ENCODE peak calls at places on chromosomes 1 and 21, in nine cellular contexts. O is prostate gland, Q is right lobe of liver, L is brain microvascular endothelial cell, A is dermis blood vessel endothelial cell, S is M059J, B is glomerular endothelial cell, P is fibroblast of lung, N is NCI-H1105. H is an unnamed sample.

GRCh38 chr21:33368124-33368523 is 35.1 kb upstream of the IFNGR2 start:
- DNase-seq in Q (no peak), B (no peak), N (no peak), L (no peak), S (no peak), P (no peak), A (no peak), O (no peak), H (no peak)

GRCh38 chr1:11707621-11708276 is 16.2 kb downstream of the DRAXIN start:
- DNase-seq in P (no peak), Q (peak), A (no peak), B (no peak), N (peak), L (no peak), S (peak), O (peak), H (no peak)

GRCh38 chr1:159825564-159825963 is 1.1 kb upstream of the SLAMF8 start:
- DNase-seq in P (no peak), B (no peak), S (peak), Q (no peak), A (no peak), N (no peak), O (no peak), L (no peak), H (no peak)

GRCh38 chr1:112990271-112990670 is 34.3 kb upstream of the SLC16A1 start:
- DNase-seq in L (no peak), B (no peak), A (no peak), P (no peak), Q (no peak), O (no peak), S (no peak), N (no peak), H (no peak)

GRCh38 chr1:151680812-151681211 is 35.8 kb downstream of the CELF3 start:
- DNase-seq in Q (no peak), N (no peak), O (peak), L (peak), A (peak), B (peak), S (peak), P (peak), H (peak)

GRCh38 chr1:3125546-3126368 is 56.8 kb downstream of the PRDM16 start:
- DNase-seq in L (no peak), N (no peak), S (no peak), Q (no peak), B (no peak), P (no peak), A (no peak), O (no peak), H (no peak)

GRCh38 chr1:50189369-50189768 is 80.6 kb downstream of the ELAVL4 start:
- DNase-seq in N (no peak), L (no peak), O (no peak), S (no peak), A (no peak), P (no peak), Q (no peak), B (no peak), H (no peak)

GRCh38 chr1:109630081-109630880 is 10.6 kb downstream of the AMPD2 start:
- DNase-seq in B (no peak), Q (peak), A (peak), S (no peak), N (no peak), O (peak), L (no peak), P (no peak), H (no peak)

GRCh38 chr1:9500756-9501754 is 38.2 kb upstream of the SLC25A33 start:
- DNase-seq in P (no peak), B (no peak), N (no peak), A (no peak), O (no peak), L (no peak), Q (peak), S (no peak), H (no peak)

GRCh38 chr1:170623171-170623570 is 40.8 kb upstream of the PRRX1 start:
- DNase-seq in N (no peak), Q (no peak), P (peak), L (peak), B (no peak), O (no peak), A (no peak), S (peak), H (peak)

GRCh38 chr1:197771388-197771787 is 3.9 kb downstream of the DENND1B start:
- DNase-seq in N (no peak), A (no peak), O (no peak), Q (no peak), S (no peak), L (no peak), P (no peak), B (no peak), H (no peak)

GRCh38 chr21:17451364-17451869 is 61.4 kb upstream of the CXADR start:
- DNase-seq in P (peak), A (peak), L (peak), B (no peak), O (no peak), Q (no peak), S (peak), N (no peak), H (peak)

GRCh38 chr1:18915341-18915740 is 13.0 kb upstream of the ALDH4A1 start:
- DNase-seq in S (no peak), A (no peak), O (no peak), B (no peak), N (no peak), L (no peak), Q (no peak), P (no peak), H (no peak)

GRCh38 chr1:33094486-33094885 is 13.5 kb downstream of the AZIN2 start:
- DNase-seq in S (no peak), A (no peak), P (no peak), L (no peak), B (no peak), Q (no peak), N (no peak), O (no peak), H (no peak)

GRCh38 chr1:78527706-78528105 is 36.9 kb downstream of the PTGFR start:
- DNase-seq in P (no peak), L (no peak), A (no peak), N (no peak), Q (no peak), O (no peak), B (no peak), S (peak), H (peak)

GRCh38 chr21:14616303-14617039 is 70.4 kb upstream of the SAMSN1 start:
- DNase-seq in S (peak), Q (no peak), N (no peak), P (no peak), L (no peak), B (no peak), A (no peak), O (no peak), H (no peak)

GRCh38 chr21:45370575-45370974 is 34.4 kb upstream of the COL18A1 start:
- DNase-seq in P (peak), O (no peak), L (no peak), B (no peak), S (no peak), Q (no peak), N (no peak), A (no peak), H (no peak)

GRCh38 chr1:41589395-41589794 is 104.9 kb upstream of the EDN2 start:
- DNase-seq in N (no peak), L (no peak), P (no peak), O (no peak), B (no peak), S (no peak), A (no peak), Q (no peak), H (no peak)

GRCh38 chr1:228735871-228736586 is 750 bp downstream of the RHOU start:
- DNase-seq in B (no peak), L (no peak), A (peak), P (peak), N (no peak), S (no peak), O (peak), Q (peak), H (peak)

GRCh38 chr1:77906146-77906545 is 17.7 kb downstream of the NEXN start:
- DNase-seq in O (no peak), P (no peak), S (no peak), Q (no peak), A (no peak), L (no peak), N (no peak), B (no peak), H (no peak)

GRCh38 chr1:10508511-10508951 is 33.8 kb downstream of the PEX14 start:
- DNase-seq in A (no peak), Q (no peak), P (no peak), B (no peak), O (no peak), L (no peak), S (peak), N (no peak), H (no peak)

GRCh38 chr1:71240656-71241055 is 159.8 kb upstream of the ZRANB2 start:
- DNase-seq in S (no peak), O (no peak), P (no peak), B (no peak), Q (no peak), A (no peak), L (no peak), N (no peak), H (no peak)

GRCh38 chr1:63878914-63879313 is 105.1 kb downstream of the ROR1 start:
- DNase-seq in L (no peak), P (peak), S (peak), B (no peak), A (no peak), O (no peak), Q (no peak), N (no peak), H (no peak)

GRCh38 chr1:40651138-40651857 is 14.2 kb downstream of the RIMS3 start:
- DNase-seq in Q (no peak), L (no peak), B (no peak), S (no peak), P (no peak), N (no peak), O (no peak), A (no peak), H (no peak)

GRCh38 chr1:206679738-206680211 is 4.9 kb upstream of the MAPKAPK2 start:
- DNase-seq in P (no peak), O (no peak), B (no peak), L (no peak), A (no peak), N (no peak), Q (no peak), S (no peak), H (no peak)

GRCh38 chr1:240844466-240844865 is 232.5 kb upstream of the GREM2 start:
- DNase-seq in P (no peak), O (no peak), A (no peak), S (no peak), N (no peak), L (no peak), B (no peak), Q (no peak), H (no peak)

GRCh38 chr1:25590096-25590824 is 26.3 kb upstream of the MAN1C1 start:
- DNase-seq in P (no peak), S (peak), N (no peak), L (peak), B (no peak), O (peak), A (peak), Q (no peak), H (no peak)

GRCh38 chr21:20790113-20790512 is 208.1 kb upstream of the NCAM2 start:
- DNase-seq in P (no peak), O (no peak), L (no peak), B (no peak), Q (no peak), S (no peak), A (no peak), N (no peak), H (no peak)

GRCh38 chr1:54341763-54342162 is 64.4 kb downstream of the SSBP3 start:
- DNase-seq in B (no peak), O (no peak), L (no peak), A (no peak), S (no peak), P (no peak), Q (no peak), N (no peak), H (no peak)

GRCh38 chr1:21007876-21008275 is 168.8 kb downstream of the EIF4G3 start:
- DNase-seq in L (no peak), B (no peak), P (no peak), S (no peak), A (no peak), N (no peak), Q (no peak), O (no peak), H (no peak)

GRCh38 chr1:47128221-47128620 is 9.0 kb upstream of the CYP4A22 start:
- DNase-seq in O (no peak), A (no peak), Q (no peak), P (no peak), N (no peak), S (no peak), B (no peak), L (no peak), H (no peak)